ENCODE peak calls at places on chromosomes 11 and 22, in four cellular contexts. L, Z, Q and I are unnamed samples.

GRCh38 chr11:65766535-65766934 is 14.2 kb downstream of the AP5B1 start:
- DNase-seq in Q (peak), Z (peak), L (peak), I (no peak)

GRCh38 chr11:7467652-7468051 is 17.7 kb upstream of the OLFML1 start:
- DNase-seq in Z (no peak), Q (no peak), L (no peak), I (no peak)

GRCh38 chr11:66317766-66318575 is 1.1 kb upstream of the CD248 start:
- DNase-seq in Q (peak), L (peak), Z (no peak), I (peak)

GRCh38 chr11:86440305-86440716 is 65.6 kb downstream of the CCDC81 start:
- DNase-seq in L (peak), Q (peak), Z (no peak), I (no peak)

GRCh38 chr11:12289667-12290476 is 87.5 kb upstream of the PARVA start:
- DNase-seq in Z (no peak), Q (no peak), L (no peak), I (no peak)

GRCh38 chr22:17120281-17120680 is 879 bp downstream of the TMEM121B start:
- DNase-seq in Z (peak), L (peak), Q (peak), I (peak)

GRCh38 chr11:7578276-7578955 is 64.6 kb downstream of the PPFIBP2 start:
- DNase-seq in Z (no peak), L (no peak), Q (no peak), I (no peak)

GRCh38 chr11:10923886-10924285 is 66.0 kb upstream of the ZBED5 start:
- DNase-seq in Q (no peak), L (no peak), Z (no peak), I (no peak)

GRCh38 chr11:11538277-11538960 is 83.4 kb downstream of the GALNT18 start:
- DNase-seq in Z (no peak), Q (no peak), L (no peak), I (no peak)

GRCh38 chr11:43825217-43825816 is 55.3 kb upstream of the ALKBH3 start:
- DNase-seq in L (peak), Z (no peak), Q (peak), I (no peak)
- TF ChIP-seq CTCF in L (peak), Z (peak), Q (peak), I (peak)

DNA sequence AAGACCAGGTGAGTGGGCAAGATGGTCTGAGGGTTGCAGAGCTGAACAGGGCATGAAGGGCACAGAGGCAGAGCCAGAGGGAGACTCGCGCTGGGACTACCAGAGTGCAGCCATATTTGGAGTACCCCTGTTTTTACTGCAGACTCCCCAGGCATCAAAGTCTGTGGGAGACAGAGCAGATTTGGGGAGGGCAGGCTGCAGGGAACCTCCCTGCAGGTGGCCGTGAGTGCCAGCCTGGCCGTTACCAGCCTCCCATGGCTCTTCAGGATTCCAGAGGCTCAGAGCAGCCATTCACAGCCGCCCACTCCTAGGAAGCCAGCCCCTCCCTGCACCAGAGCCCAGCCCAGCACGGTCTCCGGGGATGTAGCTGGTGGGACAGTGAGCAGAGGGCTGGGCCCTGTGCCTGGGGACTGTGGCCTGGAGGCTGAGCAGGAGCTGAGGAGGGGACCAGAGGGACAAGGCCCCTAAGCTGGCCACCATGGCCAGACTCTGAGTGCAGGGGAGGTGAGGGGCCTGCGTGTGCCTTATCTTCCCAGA is at the start of gene SEPTIN3:
- DNase-seq in Z (no peak), L (no peak), Q (no peak), I (no peak)
- TF ChIP-seq CTCF in Z (no peak), L (no peak), Q (no peak), I (no peak)

GRCh38 chr11:62591448-62592215 is at the start of gene TUT1:
- DNase-seq in L (peak), Z (peak), Q (peak), I (peak)
- TF ChIP-seq CTCF in L (no peak), Z (no peak), Q (no peak), I (no peak)

DNA sequence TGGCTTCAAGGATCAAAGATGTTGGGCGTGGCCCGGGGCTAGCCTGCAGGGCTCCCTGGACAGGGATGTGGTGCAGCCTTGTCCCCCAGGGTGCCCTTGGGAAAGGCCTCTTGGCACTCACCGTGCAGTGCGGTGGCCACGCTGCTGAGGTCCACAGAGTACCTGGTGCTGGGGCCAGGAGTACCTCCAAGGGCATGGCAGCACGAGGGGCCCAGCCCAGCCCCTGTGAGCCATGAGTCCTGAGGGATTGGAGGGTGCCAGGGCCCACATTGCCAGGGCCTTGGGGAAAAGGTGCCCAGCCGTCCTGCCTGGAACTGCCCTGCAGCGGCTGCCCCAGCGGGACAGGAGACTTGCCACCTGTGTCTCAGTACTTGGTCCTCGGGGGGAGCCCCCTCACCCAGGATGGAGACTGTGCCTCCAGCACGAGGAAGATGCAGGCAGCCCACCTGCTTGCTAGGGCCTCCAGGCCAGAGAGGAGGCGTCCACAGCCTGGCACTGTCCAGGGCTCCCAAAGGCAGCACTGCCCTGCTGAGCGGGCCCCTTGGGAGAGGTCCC is 44.2 kb downstream of the GRAMD4 start:
- DNase-seq in Q (no peak), L (no peak), Z (no peak), I (no peak)
- TF ChIP-seq CTCF in Q (no peak), L (no peak), Z (no peak), I (no peak)